ENCODE peak calls at places on chromosomes 12 and 14, in five cellular contexts. E, J, B, G and W are unnamed samples.

GRCh38 chr12:8145754-8146415 is 10.9 kb upstream of the ZNF705A start:
- DNase-seq in E (no peak), J (peak), B (peak), G (peak), W (peak)

GRCh38 chr14:21525995-21526671 is at the start of gene SALL2:
- DNase-seq in E (peak), J (peak), B (peak), G (peak), W (peak)

GRCh38 chr14:23055147-23055550 is 2.2 kb downstream of the CDH24 start:
- DNase-seq in E (no peak), J (no peak), B (no peak), G (no peak), W (no peak)

GRCh38 chr12:104507672-104508071 is 50.9 kb downstream of the CHST11 start:
- DNase-seq in E (peak), J (no peak), B (no peak), G (no peak), W (no peak)

GRCh38 chr12:105933671-105934665 is 204.8 kb downstream of the NUAK1 start:
- DNase-seq in E (no peak), J (peak), B (no peak), G (peak), W (peak)

GRCh38 chr14:65095633-65096205 is 6.6 kb downstream of the MAX start:
- DNase-seq in E (peak), J (peak), B (no peak), G (peak), W (no peak)

GRCh38 chr12:112839386-112839972 is 47.9 kb downstream of the RPH3A start:
- DNase-seq in E (no peak), J (no peak), B (no peak), G (peak), W (no peak)

GRCh38 chr12:44812062-44812461 is 64.1 kb downstream of the NELL2 start:
- DNase-seq in E (no peak), J (no peak), B (no peak), G (peak), W (no peak)

GRCh38 chr14:92540472-92541048 is 27.0 kb downstream of the RIN3 start:
- DNase-seq in E (no peak), J (peak), B (no peak), G (peak), W (peak)

GRCh38 chr14:23183076-23183475 is 384 bp downstream of the SLC7A8 start:
- DNase-seq in E (no peak), J (peak), B (no peak), G (peak), W (peak)

GRCh38 chr12:202081-202731 is 11.8 kb downstream of the SLC6A12 start:
- DNase-seq in E (peak), J (no peak), B (no peak), G (peak), W (no peak)

GRCh38 chr14:59154383-59154782 is 34.1 kb upstream of the DAAM1 start:
- DNase-seq in E (no peak), J (no peak), B (no peak), G (no peak), W (no peak)

GRCh38 chr12:55074771-55075170 is 51.4 kb upstream of the OR9K2 start:
- DNase-seq in E (no peak), J (no peak), B (no peak), G (no peak), W (no peak)

GRCh38 chr14:78633747-78634146 is 463.6 kb downstream of the NRXN3 start:
- DNase-seq in E (peak), J (no peak), B (no peak), G (peak), W (no peak)

GRCh38 chr12:47977046-47977771 is 13.8 kb downstream of the TMEM106C start:
- DNase-seq in E (no peak), J (no peak), B (no peak), G (no peak), W (no peak)

GRCh38 chr14:63362305-63362914 is 43.7 kb upstream of the GPHB5 start:
- DNase-seq in E (no peak), J (no peak), B (no peak), G (peak), W (no peak)

GRCh38 chr14:59483360-59483759 is 848 bp downstream of the L3HYPDH start:
- DNase-seq in E (peak), J (peak), B (no peak), G (peak), W (peak)

GRCh38 chr14:75200451-75200850 is 24.0 kb upstream of the TMED10 start:
- DNase-seq in E (peak), J (no peak), B (no peak), G (peak), W (no peak)

GRCh38 chr12:58583956-58584355 is 336.3 kb downstream of the LRIG3 start:
- DNase-seq in E (no peak), J (peak), B (no peak), G (no peak), W (no peak)

GRCh38 chr14:63938198-63939005 is 85.6 kb downstream of the SYNE2 start:
- DNase-seq in E (no peak), J (no peak), B (no peak), G (no peak), W (no peak)

GRCh38 chr14:94903338-94903737 is 133.4 kb upstream of the GSC start:
- DNase-seq in E (no peak), J (no peak), B (no peak), G (no peak), W (no peak)

GRCh38 chr12:33438890-33439586 is 581 bp downstream of the SYT10 start:
- DNase-seq in E (no peak), J (peak), B (no peak), G (no peak), W (peak)

GRCh38 chr12:39272934-39273770 is 169.8 kb downstream of the KIF21A start:
- DNase-seq in E (no peak), J (peak), B (no peak), G (peak), W (peak)

GRCh38 chr12:85923767-85924331 is 49.8 kb downstream of the NTS start:
- DNase-seq in E (no peak), J (no peak), B (no peak), G (peak), W (no peak)

GRCh38 chr12:123707466-123707865 is 4.7 kb upstream of the ATP6V0A2 start:
- DNase-seq in E (no peak), J (no peak), B (no peak), G (no peak), W (no peak)

GRCh38 chr12:66647034-66647691 is 31.7 kb downstream of the GRIP1 start:
- DNase-seq in E (no peak), J (peak), B (no peak), G (no peak), W (peak)

GRCh38 chr12:34336619-34337465 is 314.5 kb downstream of the ALG10 start:
- DNase-seq in E (no peak), J (no peak), B (no peak), G (no peak), W (no peak)

GRCh38 chr14:23727566-23728335 is 91.6 kb downstream of the DHRS2 start:
- DNase-seq in E (no peak), J (peak), B (no peak), G (peak), W (peak)

GRCh38 chr12:56900583-56900982 is 33.6 kb downstream of the SDR9C7 start:
- DNase-seq in E (no peak), J (no peak), B (no peak), G (no peak), W (no peak)

GRCh38 chr12:64088431-64089349 is 133.4 kb downstream of the KICS2 start:
- DNase-seq in E (no peak), J (peak), B (no peak), G (peak), W (peak)

GRCh38 chr14:31320216-31320615 is 100.1 kb downstream of the HEATR5A start:
- DNase-seq in E (no peak), J (no peak), B (no peak), G (peak), W (no peak)

GRCh38 chr12:65952737-65953209 is 128.5 kb downstream of the HMGA2 start:
- DNase-seq in E (no peak), J (no peak), B (no peak), G (no peak), W (no peak)

GRCh38 chr12:93323625-93324165 is 54.0 kb upstream of the NUDT4 start:
- DNase-seq in E (no peak), J (no peak), B (no peak), G (no peak), W (no peak)

GRCh38 chr12:179885-180284 is 34.1 kb downstream of the SLC6A12 start:
- DNase-seq in E (no peak), J (no peak), B (no peak), G (peak), W (no peak)

GRCh38 chr12:89211456-89211855 is 140.8 kb downstream of the DUSP6 start:
- DNase-seq in E (no peak), J (no peak), B (no peak), G (no peak), W (no peak)

GRCh38 chr12:12839886-12840285 is 26.7 kb downstream of the DDX47 start:
- DNase-seq in E (no peak), J (peak), B (no peak), G (peak), W (peak)

GRCh38 chr14:99380402-99380801 is 100.3 kb downstream of the SETD3 start:
- DNase-seq in E (no peak), J (no peak), B (no peak), G (no peak), W (no peak)

GRCh38 chr12:2823483-2823882 is 11.0 kb downstream of the ITFG2 start:
- DNase-seq in E (no peak), J (no peak), B (no peak), G (no peak), W (no peak)

GRCh38 chr12:80937391-80938238 is at the start of gene LIN7A:
- DNase-seq in E (peak), J (peak), B (peak), G (peak), W (peak)